ENCODE peak calls at places on chromosomes 3 and 15, in ten cellular contexts. D is fibroblast of pulmonary artery, K is heart right ventricle, I is fibroblast of lung, N is bronchial epithelial cell, B is Panc1, H is prostate gland, E is BE2C, S is mammary epithelial cell, Y is fibroblast of villous mesenchyme. Q is an unnamed sample.

GRCh38 chr3:177569823-177570657 is 372.8 kb upstream of the TBL1XR1 start:
- DNase-seq in D (no peak), K (no peak), I (no peak), N (peak), B (no peak), H (no peak), E (no peak), S (no peak), Y (no peak), Q (peak)

GRCh38 chr3:178300441-178300959 is 235.7 kb upstream of the KCNMB2 start:
- DNase-seq in D (no peak), K (no peak), I (no peak), N (no peak), B (no peak), H (no peak), E (no peak), S (no peak), Y (no peak), Q (no peak)

GRCh38 chr15:63283126-63283525 is 5.7 kb downstream of the APH1B start:
- DNase-seq in D (no peak), K (no peak), I (no peak), N (no peak), B (no peak), H (no peak), E (no peak), S (no peak), Y (no peak), Q (no peak)

GRCh38 chr15:67096536-67097294 is 31.3 kb downstream of the SMAD3 start:
- DNase-seq in D (no peak), K (no peak), I (peak), N (no peak), B (no peak), H (no peak), E (no peak), S (peak), Y (no peak), Q (peak)

GRCh38 chr15:25245801-25246622 is 192.8 kb downstream of the UBE3A start:
- DNase-seq in D (no peak), K (peak), I (no peak), N (no peak), B (no peak), H (peak), E (no peak), S (no peak), Y (no peak), Q (no peak)

GRCh38 chr15:83733206-83733605 is 79.3 kb downstream of the ADAMTSL3 start:
- DNase-seq in D (peak), K (no peak), I (peak), N (peak), B (no peak), H (no peak), E (no peak), S (peak), Y (no peak), Q (peak)

GRCh38 chr15:88533376-88533775 is 13.1 kb downstream of the DET1 start:
- DNase-seq in D (no peak), K (no peak), I (no peak), N (no peak), B (no peak), H (no peak), E (no peak), S (no peak), Y (no peak), Q (no peak)

GRCh38 chr3:45087155-45087554 is 59.0 kb downstream of the CDCP1 start:
- DNase-seq in D (peak), K (peak), I (no peak), N (no peak), B (no peak), H (peak), E (no peak), S (no peak), Y (no peak), Q (peak)

GRCh38 chr3:134796313-134797079 is 1.4 kb downstream of the EPHB1 start:
- DNase-seq in D (no peak), K (no peak), I (peak), N (no peak), B (no peak), H (no peak), E (peak), S (peak), Y (peak), Q (peak)

GRCh38 chr15:74041311-74041756 is 41.0 kb downstream of the GOLGA6A start:
- DNase-seq in D (no peak), K (no peak), I (no peak), N (no peak), B (no peak), H (no peak), E (no peak), S (no peak), Y (peak), Q (no peak)

GRCh38 chr3:192005989-192006388 is 545.0 kb downstream of the PYDC2 start:
- DNase-seq in D (peak), K (no peak), I (no peak), N (no peak), B (no peak), H (peak), E (no peak), S (no peak), Y (no peak), Q (no peak)

GRCh38 chr3:2983987-2984724 is 126.0 kb downstream of the IL5RA start:
- DNase-seq in D (no peak), K (no peak), I (no peak), N (no peak), B (no peak), H (no peak), E (no peak), S (no peak), Y (no peak), Q (no peak)

GRCh38 chr15:85063522-85063921 is 81.9 kb downstream of the PDE8A start:
- DNase-seq in D (no peak), K (no peak), I (peak), N (no peak), B (no peak), H (no peak), E (no peak), S (no peak), Y (no peak), Q (no peak)

GRCh38 chr3:47288966-47289910 is 6.5 kb downstream of the KLHL18 start:
- DNase-seq in D (peak), K (no peak), I (no peak), N (peak), B (no peak), H (no peak), E (no peak), S (no peak), Y (peak), Q (peak)

GRCh38 chr3:134992180-134992579 is 197.1 kb downstream of the EPHB1 start:
- DNase-seq in D (no peak), K (no peak), I (no peak), N (no peak), B (no peak), H (no peak), E (no peak), S (no peak), Y (no peak), Q (no peak)

GRCh38 chr3:67037615-67038014 is 39.5 kb downstream of the KBTBD8 start:
- DNase-seq in D (peak), K (no peak), I (no peak), N (peak), B (no peak), H (no peak), E (no peak), S (no peak), Y (peak), Q (peak)

GRCh38 chr15:70049115-70049514 is 48.6 kb downstream of the TLE3 start:
- DNase-seq in D (no peak), K (no peak), I (no peak), N (no peak), B (no peak), H (no peak), E (peak), S (no peak), Y (no peak), Q (no peak)

GRCh38 chr3:11832964-11833621 is 13.6 kb downstream of the TAMM41 start:
- DNase-seq in D (peak), K (no peak), I (peak), N (no peak), B (no peak), H (peak), E (no peak), S (no peak), Y (no peak), Q (no peak)

GRCh38 chr3:9402410-9403228 is 5.2 kb downstream of the SETD5 start:
- DNase-seq in D (peak), K (peak), I (peak), N (no peak), B (no peak), H (no peak), E (peak), S (no peak), Y (peak), Q (peak)

GRCh38 chr3:194675081-194675640 is 3.2 kb upstream of the LSG1 start:
- DNase-seq in D (peak), K (peak), I (peak), N (peak), B (no peak), H (no peak), E (no peak), S (peak), Y (no peak), Q (peak)

GRCh38 chr3:58575986-58576652 is 1.1 kb downstream of the FAM107A start:
- DNase-seq in D (peak), K (peak), I (no peak), N (no peak), B (no peak), H (no peak), E (peak), S (no peak), Y (no peak), Q (no peak)

GRCh38 chr3:58578873-58579272 is 1.7 kb upstream of the FAM107A start:
- DNase-seq in D (no peak), K (no peak), I (no peak), N (no peak), B (no peak), H (no peak), E (no peak), S (no peak), Y (no peak), Q (no peak)

GRCh38 chr3:58576716-58577115 is 475 bp downstream of the FAM107A start:
- DNase-seq in D (no peak), K (no peak), I (no peak), N (no peak), B (no peak), H (no peak), E (no peak), S (no peak), Y (no peak), Q (no peak)

GRCh38 chr3:58574682-58575081 is 2.5 kb downstream of the FAM107A start:
- DNase-seq in D (no peak), K (no peak), I (no peak), N (no peak), B (no peak), H (no peak), E (no peak), S (no peak), Y (no peak), Q (no peak)

DNA sequence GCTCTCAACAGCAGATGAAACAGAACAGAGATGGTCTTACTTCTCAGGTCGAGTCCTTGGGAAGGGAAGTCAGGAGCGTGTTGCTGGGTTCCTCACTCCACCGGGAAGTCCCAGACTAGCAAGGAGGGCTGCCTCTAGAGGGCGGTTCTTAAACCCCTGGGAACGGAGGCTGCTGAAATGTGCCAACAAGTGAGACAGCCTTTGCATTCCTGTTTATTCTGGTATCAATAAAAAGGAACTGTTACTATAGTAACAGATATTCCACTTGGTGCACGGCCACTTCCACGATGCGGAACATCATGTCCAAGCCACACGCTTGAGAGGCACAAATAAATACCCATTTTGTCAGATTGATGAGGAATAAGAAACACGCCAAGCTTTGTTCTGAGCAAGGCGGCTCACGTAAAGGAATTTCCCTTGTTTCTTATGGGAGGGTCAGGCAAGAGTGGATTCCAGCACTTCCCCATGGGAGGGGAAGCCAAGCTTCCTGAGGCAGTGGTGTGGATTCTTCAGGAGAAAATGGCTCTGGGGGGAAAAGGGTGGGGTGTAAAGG is at the start of gene FAM107A:
- DNase-seq in D (peak), K (peak), I (peak), N (peak), B (no peak), H (peak), E (no peak), S (no peak), Y (peak), Q (peak)
- TF ChIP-seq CTCF in D (peak), K (peak), I (peak), N (peak), B (no peak), H (peak), E (no peak), S (no peak), Y (peak), Q (peak)

GRCh38 chr3:170350515-170351413 is 6.8 kb upstream of the SKIL start:
- DNase-seq in D (no peak), K (no peak), I (no peak), N (no peak), B (no peak), H (no peak), E (no peak), S (no peak), Y (peak), Q (no peak)
- H3K4me3 ChIP-seq in D (no peak), K (no peak), I (no peak), N (no peak), B (no peak), H (no peak), E (no peak), S (no peak), Y (no peak), Q (no peak)

GRCh38 chr3:101544181-101544850 is 17.4 kb upstream of the TRMT10C start:
- DNase-seq in D (no peak), K (no peak), I (no peak), N (no peak), B (no peak), H (no peak), E (no peak), S (no peak), Y (no peak), Q (no peak)
- TF ChIP-seq CTCF in D (peak), K (no peak), I (no peak), N (peak), B (peak), H (no peak), E (peak), S (peak), Y (peak), Q (peak)

DNA sequence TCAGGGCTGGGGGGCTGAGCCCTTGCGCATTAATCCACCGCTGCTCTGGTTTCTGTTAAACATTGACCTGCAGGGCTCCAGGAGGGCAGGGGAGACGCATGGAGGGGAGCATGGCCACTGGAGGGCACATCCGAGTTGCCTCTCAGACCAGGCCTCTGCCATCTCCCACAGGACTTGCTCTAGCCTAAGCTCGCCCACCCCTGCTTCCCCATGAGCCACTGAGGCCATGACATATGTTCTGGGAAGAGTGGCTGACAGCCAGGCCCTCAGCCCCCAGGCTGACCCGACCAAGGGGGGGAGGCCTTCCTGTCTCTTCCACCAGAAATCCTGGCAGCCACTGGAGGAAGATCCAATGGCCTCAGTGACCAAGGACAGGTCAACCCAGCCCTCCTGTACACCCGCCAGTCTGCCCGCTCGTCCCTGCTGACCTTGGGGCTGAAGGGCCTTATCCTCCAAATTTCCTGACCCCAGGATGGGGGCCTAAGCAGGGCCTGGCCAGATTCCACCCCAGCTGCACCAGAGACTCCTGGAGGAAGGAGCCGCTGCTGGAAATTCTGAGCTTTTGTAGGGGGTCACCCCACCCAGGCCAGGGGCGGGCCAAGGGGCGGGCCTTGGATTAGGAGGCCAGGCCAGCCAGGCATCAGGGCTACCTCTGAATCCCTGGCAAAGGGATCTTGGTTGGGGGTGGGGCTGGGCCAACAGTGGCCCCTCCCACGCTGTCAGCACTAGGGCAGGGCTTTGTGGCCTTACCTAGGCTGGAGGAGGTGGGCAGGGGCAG is at the start of gene HYAL1:
- DNase-seq in D (peak), K (peak), I (no peak), N (peak), B (no peak), H (no peak), E (peak), S (no peak), Y (peak), Q (peak)
- H3K4me3 ChIP-seq in D (peak), K (peak), I (no peak), N (no peak), B (no peak), H (no peak), E (no peak), S (no peak), Y (no peak), Q (no peak)

GRCh38 chr3:162721736-162722135 is 1225.1 kb downstream of the OTOL1 start:
- DNase-seq in D (no peak), K (no peak), I (no peak), N (no peak), B (no peak), H (no peak), E (no peak), S (no peak), Y (no peak), Q (peak)

GRCh38 chr3:162719684-162720341 is 1223.2 kb downstream of the OTOL1 start:
- DNase-seq in D (peak), K (no peak), I (peak), N (peak), B (peak), H (no peak), E (no peak), S (peak), Y (peak), Q (peak)

GRCh38 chr3:162718697-162719096 is 1222.1 kb downstream of the OTOL1 start:
- DNase-seq in D (peak), K (peak), I (peak), N (no peak), B (no peak), H (no peak), E (no peak), S (no peak), Y (no peak), Q (peak)

GRCh38 chr3:162722336-162722735 is 1225.7 kb downstream of the OTOL1 start:
- DNase-seq in D (no peak), K (no peak), I (no peak), N (no peak), B (no peak), H (no peak), E (no peak), S (no peak), Y (no peak), Q (no peak)
- TF ChIP-seq CTCF in D (no peak), K (no peak), I (no peak), N (no peak), B (no peak), H (no peak), E (no peak), S (no peak), Y (no peak), Q (no peak)